ENCODE peak calls at places on chromosomes 11 and 22, in four cellular contexts. Z is IMR-90, V is spleen, A is thyroid gland. J is an unnamed sample.
A peak's percentile ranks its signal among the peaks of the same experiment; 100 is the strongest.

GRCh38 chr11:91219501-91219900 is 996.7 kb upstream of the CHORDC1 start:
- DNase-seq in Z (peak; percentile 20), V (no peak), A (no peak), J (no peak)

GRCh38 chr11:73969991-73970800 is 12.4 kb downstream of the UCP2 start:
- DNase-seq in Z (no peak), V (peak; percentile 83), A (no peak), J (no peak)

GRCh38 chr11:122209619-122210377 is 93.8 kb upstream of the BLID start:
- DNase-seq in Z (peak; percentile 88), V (no peak), A (peak; percentile 76), J (peak; percentile 82)

GRCh38 chr11:120310875-120311274 is 14.2 kb upstream of the TLCD5 start:
- DNase-seq in Z (no peak), V (no peak), A (no peak), J (no peak)

GRCh38 chr11:8365542-8365941 is 101.9 kb upstream of the LMO1 start:
- DNase-seq in Z (no peak), V (peak; percentile 63), A (no peak), J (no peak)

GRCh38 chr11:65780770-65781151 is at the start of gene AP5B1:
- DNase-seq in Z (peak; percentile 41), V (peak; percentile 94), A (peak; percentile 71), J (peak; percentile 41)

GRCh38 chr22:37559901-37560681 is at the start of gene CDC42EP1:
- DNase-seq in Z (peak; percentile 36), V (no peak), A (peak; percentile 61), J (peak; percentile 82)

GRCh38 chr11:102343789-102344188 is 3.2 kb upstream of the BIRC2 start:
- DNase-seq in Z (peak; percentile 54), V (no peak), A (no peak), J (no peak)

GRCh38 chr11:67561971-67562560 is 21.5 kb upstream of the GSTP1 start:
- DNase-seq in Z (peak; percentile 30), V (no peak), A (peak; percentile 81), J (no peak)

GRCh38 chr11:118645066-118645715 is 34.3 kb downstream of the TREH start:
- DNase-seq in Z (no peak), V (no peak), A (no peak), J (no peak)

GRCh38 chr22:44840611-44841322 is 88.4 kb downstream of the ARHGAP8 start:
- DNase-seq in Z (no peak), V (no peak), A (no peak), J (no peak)

GRCh38 chr11:16632295-16633200 is 105.9 kb upstream of the C11orf58 start:
- DNase-seq in Z (peak; percentile 21), V (no peak), A (no peak), J (no peak)

GRCh38 chr22:20249797-20250354 is 18.2 kb downstream of the RTN4R start:
- DNase-seq in Z (peak; percentile 39), V (no peak), A (peak; percentile 61), J (peak; percentile 78)

GRCh38 chr11:34988294-34989255 is 72.2 kb downstream of the PDHX start:
- DNase-seq in Z (peak; percentile 76), V (no peak), A (no peak), J (no peak)

GRCh38 chr22:45889539-45890350 is 87.2 kb downstream of the WNT7B start:
- DNase-seq in Z (peak; percentile 27), V (peak; percentile 50), A (peak; percentile 31), J (no peak)

GRCh38 chr11:57798905-57799559 is 37.4 kb downstream of the CTNND1 start:
- DNase-seq in Z (peak; percentile 52), V (no peak), A (peak; percentile 69), J (peak; percentile 62)

GRCh38 chr22:39237276-39238123 is 7.3 kb downstream of the PDGFB start:
- DNase-seq in Z (no peak), V (no peak), A (peak; percentile 82), J (no peak)

GRCh38 chr11:3037945-3038271 is 19.3 kb downstream of the CARS1 start:
- DNase-seq in Z (no peak), V (no peak), A (no peak), J (no peak)

GRCh38 chr11:73907191-73907590 is 30.4 kb downstream of the PAAF1 start:
- DNase-seq in Z (peak; percentile 55), V (no peak), A (no peak), J (peak; percentile 81)

GRCh38 chr11:75816561-75817239 is 1.7 kb downstream of the UVRAG start:
- DNase-seq in Z (no peak), V (no peak), A (no peak), J (no peak)

GRCh38 chr11:123069878-123070821 is 8.2 kb upstream of the HSPA8 start:
- DNase-seq in Z (no peak), V (no peak), A (no peak), J (no peak)

GRCh38 chr11:94067010-94067409 is 45.9 kb downstream of the HEPHL1 start:
- DNase-seq in Z (no peak), V (no peak), A (no peak), J (no peak)

GRCh38 chr11:19996591-19996990 is 163.7 kb downstream of the DBX1 start:
- DNase-seq in Z (no peak), V (no peak), A (no peak), J (no peak)

GRCh38 chr22:38649841-38650522 is 6.2 kb downstream of the FAM227A start:
- DNase-seq in Z (no peak), V (no peak), A (no peak), J (no peak)

GRCh38 chr22:50218996-50219727 is 18.4 kb downstream of the SELENOO start:
- DNase-seq in Z (peak; percentile 74), V (no peak), A (peak; percentile 95), J (peak; percentile 87)

GRCh38 chr22:33112606-33113005 is 54.4 kb upstream of the SYN3 start:
- DNase-seq in Z (no peak), V (no peak), A (no peak), J (no peak)

GRCh38 chr11:66708701-66709100 is 20.3 kb downstream of the SPTBN2 start:
- DNase-seq in Z (no peak), V (no peak), A (no peak), J (no peak)

GRCh38 chr11:130534525-130534924 is 86.1 kb downstream of the ADAMTS15 start:
- DNase-seq in Z (no peak), V (no peak), A (peak; percentile 52), J (no peak)

GRCh38 chr22:46998346-46998745 is 235.9 kb downstream of the TBC1D22A start:
- DNase-seq in Z (no peak), V (no peak), A (no peak), J (no peak)
- TF ChIP-seq POLR2A in Z (no peak), V (no peak), A (no peak), J (no peak)

DNA sequence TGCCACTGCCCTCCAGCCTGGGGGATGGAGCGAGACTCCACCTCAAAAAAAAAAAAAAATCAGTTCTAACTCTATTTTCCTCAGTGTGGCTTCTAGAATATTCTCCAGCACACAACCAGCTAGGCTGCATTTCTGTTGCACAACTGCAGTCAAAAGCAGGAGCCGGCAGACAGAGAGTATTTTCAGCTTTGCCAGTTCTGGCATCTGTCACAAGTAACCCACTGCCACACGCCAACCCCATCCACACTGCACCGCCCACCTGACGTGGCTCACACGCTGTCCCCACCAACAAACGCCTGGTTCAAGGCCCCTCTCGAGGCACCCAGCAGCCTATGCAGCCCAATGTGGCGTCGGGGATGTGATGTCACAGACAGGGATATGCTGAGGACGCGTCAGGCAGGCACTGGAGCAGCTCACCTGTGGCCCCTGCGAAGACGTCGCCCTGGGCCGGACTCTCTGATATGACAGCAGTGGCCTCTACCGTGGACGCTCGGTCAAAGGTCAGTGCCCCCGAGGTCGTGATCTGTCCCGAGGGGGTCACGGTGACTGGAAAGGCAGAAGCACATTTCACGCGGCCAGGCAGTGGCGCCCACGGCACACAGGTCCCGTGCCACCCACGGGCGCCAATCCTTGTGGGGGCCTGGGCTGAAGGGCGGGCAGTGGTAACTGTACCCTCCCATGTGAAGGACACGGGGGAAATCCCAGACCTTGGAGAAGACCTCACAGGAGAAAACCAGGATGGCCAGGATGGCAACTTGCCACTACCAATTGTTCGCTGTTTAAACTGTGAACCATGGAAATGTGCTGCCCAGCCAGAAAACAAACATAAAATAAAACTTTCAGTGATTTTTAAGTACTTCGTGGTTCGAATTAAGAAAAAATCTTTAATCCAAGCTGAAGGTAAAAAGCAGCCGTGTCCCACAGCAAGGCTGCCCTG is 15.5 kb downstream of the DEAF1 start:
- DNase-seq in Z (no peak), V (no peak), A (no peak), J (no peak)
- TF ChIP-seq CTCF in Z (no peak), V (no peak), A (no peak), J (no peak)

GRCh38 chr11:87141980-87142514 is 104.3 kb downstream of the TMEM135 start:
- DNase-seq in Z (no peak), V (no peak), A (no peak), J (no peak)
- H3K36me3 ChIP-seq in Z (no peaks in the 10 kb centered on the region), V (no peaks in the 10 kb centered on the region), A (no peaks in the 10 kb centered on the region), J (no peaks in the 10 kb centered on the region)

GRCh38 chr11:62854013-62854824 is 14.8 kb upstream of the WDR74 start:
- DNase-seq in Z (no peak), V (peak; percentile 21), A (no peak), J (no peak)
- TF ChIP-seq POLR2A in Z (no peak), V (no peak), A (no peak), J (no peak)

DNA sequence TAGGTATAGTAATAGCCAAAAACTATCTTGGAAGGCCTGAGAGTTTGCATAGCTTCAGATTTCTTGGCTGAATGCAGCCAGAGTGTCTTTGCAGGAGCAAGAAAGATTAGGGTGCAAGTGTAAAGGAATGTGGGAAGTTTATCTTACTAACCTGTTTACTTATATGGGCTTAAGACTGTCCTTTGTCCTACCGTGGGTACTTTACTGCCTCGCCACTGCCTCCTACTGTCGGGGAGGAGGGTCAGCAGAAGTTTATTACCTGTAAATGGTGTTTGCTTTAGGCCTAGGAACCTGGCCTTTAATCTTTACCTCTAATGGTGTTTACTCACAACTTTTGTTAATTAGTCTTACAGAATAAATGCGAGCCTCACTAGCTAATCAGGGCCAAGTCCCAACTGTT is 633.8 kb downstream of the DLG2 start:
- DNase-seq in Z (no peak), V (no peak), A (no peak), J (no peak)
- TF ChIP-seq CTCF in Z (peak; percentile 24), V (no peak), A (no peak), J (no peak)

GRCh38 chr11:61838921-61839320 is 10.8 kb downstream of the FADS2 start:
- DNase-seq in Z (no peak), V (peak; percentile 52), A (no peak), J (no peak)

GRCh38 chr11:61841636-61842332 is 13.7 kb downstream of the FADS2 start:
- DNase-seq in Z (no peak), V (peak; percentile 45), A (no peak), J (peak; percentile 75)

GRCh38 chr11:61840371-61840770 is 12.3 kb downstream of the FADS2 start:
- DNase-seq in Z (no peak), V (peak; percentile 29), A (no peak), J (no peak)

GRCh38 chr11:61838501-61838900 is 10.4 kb downstream of the FADS2 start:
- DNase-seq in Z (no peak), V (peak; percentile 64), A (no peak), J (no peak)

DNA sequence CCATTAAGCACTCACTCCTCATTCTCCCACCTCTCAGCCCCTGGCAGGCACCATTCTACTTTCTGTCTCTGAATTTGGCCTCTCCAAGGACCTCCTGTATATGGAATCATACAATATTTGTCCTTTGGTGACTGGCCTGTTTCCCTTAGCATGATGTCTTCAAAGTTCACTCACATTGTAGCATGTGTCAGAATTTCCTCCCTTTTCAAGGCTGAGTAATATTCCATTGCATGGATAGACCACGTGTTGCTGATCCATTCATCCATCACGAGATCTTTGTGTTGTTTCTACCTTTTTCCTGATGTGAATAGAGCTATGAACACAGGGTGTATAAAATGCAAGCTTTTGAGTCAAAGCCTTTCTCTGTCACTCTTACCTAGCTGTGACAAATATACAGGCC is 11.6 kb downstream of the FADS2 start:
- DNase-seq in Z (no peak), V (no peak), A (no peak), J (no peak)
- H3K36me3 ChIP-seq in Z (peaks cover 43% of the 10 kb centered on the region), V (no peaks in the 10 kb centered on the region), A (no peaks in the 10 kb centered on the region), J (no peaks in the 10 kb centered on the region)